ENCODE peak calls at places on chromosomes 1 and 21, in five cellular contexts. T is GM23338; N is pancreas; H is AG04450; P is CD4-positive, alpha-beta T cell. G is an unnamed sample.
A peak's percentile ranks its signal among the peaks of the same experiment; 100 is the strongest.

GRCh38 chr1:156195853-156196252 is 1.9 kb downstream of the SLC25A44 start:
- DNase-seq in N (no peak), T (no peak), P (no peak), H (no peak), G (no peak)

GRCh38 chr1:32998009-32998555 is 33.5 kb upstream of the RNF19B start:
- DNase-seq in H (no peak), P (no peak), T (no peak), N (no peak), G (no peak)

GRCh38 chr1:155083865-155084721 is 5.5 kb downstream of the EFNA3 start:
- DNase-seq in H (no peak), P (no peak), N (peak; percentile 77), T (no peak), G (no peak)

GRCh38 chr21:17542371-17542992 is 29.6 kb downstream of the CXADR start:
- DNase-seq in T (no peak), H (no peak), P (no peak), N (no peak), G (no peak)

GRCh38 chr21:44086636-44087425 is 20.4 kb upstream of the PWP2 start:
- DNase-seq in N (no peak), P (no peak), H (no peak), T (no peak), G (no peak)

GRCh38 chr1:54173681-54174080 is 20.9 kb upstream of the CDCP2 start:
- DNase-seq in H (no peak), T (no peak), N (no peak), P (no peak), G (no peak)

GRCh38 chr1:54572236-54572850 is 24.3 kb downstream of the ACOT11 start:
- DNase-seq in H (no peak), P (no peak), T (peak; percentile 29), N (no peak), G (no peak)

GRCh38 chr1:168079761-168080160 is 57.0 kb downstream of the GPR161 start:
- DNase-seq in N (no peak), T (no peak), H (no peak), P (no peak), G (no peak)

GRCh38 chr1:192157067-192157466 is 1.2 kb upstream of the RGS18 start:
- DNase-seq in T (no peak), H (no peak), P (no peak), N (no peak), G (no peak)

GRCh38 chr1:85473390-85473789 is 8.4 kb upstream of the DDAH1 start:
- DNase-seq in T (no peak), P (no peak), H (no peak), N (no peak), G (no peak)

GRCh38 chr1:67431156-67431765 is 1.1 kb upstream of the SERBP1 start:
- DNase-seq in N (no peak), P (no peak), T (no peak), H (no peak), G (no peak)

GRCh38 chr1:4529579-4530445 is 124.6 kb upstream of the AJAP1 start:
- DNase-seq in H (no peak), N (no peak), P (no peak), T (no peak), G (no peak)

GRCh38 chr1:212656730-212657129 is 42.9 kb downstream of the BATF3 start:
- DNase-seq in H (no peak), P (no peak), N (no peak), T (no peak), G (no peak)

GRCh38 chr1:29259802-29260441 is 23.6 kb downstream of the PTPRU start:
- DNase-seq in P (peak; percentile 15), H (no peak), N (peak; percentile 82), T (peak; percentile 84), G (no peak)

GRCh38 chr1:238329671-238330070 is 438.9 kb upstream of the ZP4 start:
- DNase-seq in T (no peak), P (no peak), N (no peak), H (no peak), G (no peak)

GRCh38 chr1:179021873-179022272 is 3.8 kb upstream of the FAM20B start:
- DNase-seq in H (no peak), P (no peak), N (no peak), T (no peak), G (no peak)

GRCh38 chr1:166159656-166160055 is 7.1 kb downstream of the FAM78B start:
- DNase-seq in T (no peak), P (no peak), N (no peak), H (no peak), G (no peak)

GRCh38 chr1:32539584-32540571 is 651 bp downstream of the ZBTB8A start:
- DNase-seq in T (peak; percentile 72), H (no peak), N (peak; percentile 57), P (no peak), G (no peak)

GRCh38 chr1:183731151-183731550 is 73.8 kb upstream of the RGL1 start:
- DNase-seq in P (no peak), H (no peak), N (no peak), T (no peak), G (no peak)

GRCh38 chr1:31793586-31794285 is 22.1 kb downstream of the SPOCD1 start:
- DNase-seq in P (no peak), T (no peak), N (peak; percentile 40), H (no peak), G (no peak)

GRCh38 chr21:35014302-35015044 is 34.6 kb downstream of the RUNX1 start:
- DNase-seq in N (no peak), T (no peak), P (no peak), H (no peak), G (no peak)

GRCh38 chr1:42167611-42168396 is 3.3 kb upstream of the GUCA2A start:
- DNase-seq in H (no peak), N (no peak), T (peak; percentile 45), P (no peak), G (no peak)

GRCh38 chr1:203049077-203049476 is 22.8 kb downstream of the PPFIA4 start:
- DNase-seq in N (no peak), P (no peak), H (no peak), T (no peak), G (no peak)

GRCh38 chr1:203049576-203050180 is 23.4 kb downstream of the PPFIA4 start:
- DNase-seq in H (no peak), P (no peak), T (no peak), N (no peak), G (no peak)

GRCh38 chr1:203048086-203048485 is 21.8 kb downstream of the PPFIA4 start:
- DNase-seq in N (no peak), T (no peak), P (no peak), H (no peak), G (no peak)

GRCh38 chr1:203046984-203047630 is 20.8 kb downstream of the PPFIA4 start:
- DNase-seq in T (no peak), H (peak; percentile 41), P (no peak), N (no peak), G (no peak)

GRCh38 chr1:203048555-203049051 is 22.3 kb downstream of the PPFIA4 start:
- DNase-seq in T (peak; percentile 84), N (no peak), H (no peak), P (no peak), G (no peak)
- TF ChIP-seq CTCF in T (peak; percentile 25), N (no peak), H (no peak), P (no peak), G (no peak)

DNA sequence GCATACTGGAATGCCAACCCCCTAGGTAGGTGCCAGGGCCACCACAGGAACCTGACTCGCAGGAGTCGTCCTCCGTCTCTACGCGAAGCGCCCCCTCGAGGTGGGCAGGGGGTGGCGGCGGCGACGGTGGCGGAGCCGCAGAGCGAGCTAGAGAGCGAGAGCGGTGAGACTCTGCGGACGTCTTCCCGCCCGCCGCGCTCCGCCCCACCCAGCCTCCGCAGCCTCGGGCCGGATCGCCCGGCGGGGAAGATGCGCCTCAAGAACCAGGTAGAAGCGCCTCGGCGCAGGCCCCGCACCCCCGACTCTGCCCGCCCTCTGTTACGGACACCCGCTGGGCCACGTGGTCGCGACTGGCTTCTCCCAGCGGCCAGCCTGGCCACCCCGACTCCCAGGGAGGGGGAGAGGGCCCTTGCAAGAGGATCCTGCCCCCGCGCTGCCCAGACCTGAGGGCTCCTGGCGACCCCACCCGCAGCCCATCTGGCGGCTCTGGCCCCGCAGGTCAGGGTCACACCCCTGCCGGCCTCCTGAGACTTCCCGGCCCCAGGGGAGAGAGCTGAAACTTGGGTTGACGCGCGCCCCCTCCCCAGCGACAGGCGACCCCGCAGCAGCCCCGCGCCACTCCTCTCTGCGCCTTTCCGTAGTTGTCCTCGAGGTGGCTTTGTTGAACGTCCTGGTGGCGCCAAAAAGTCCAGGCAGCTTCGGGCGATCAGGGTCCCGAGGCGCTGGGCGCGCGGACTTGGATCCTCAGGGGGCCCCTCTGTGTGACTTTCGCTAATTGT is 24.4 kb upstream of the AGBL4 start:
- DNase-seq in P (no peak), T (peak; percentile 86), N (peak; percentile 74), H (no peak), G (no peak)
- TF ChIP-seq CTCF in P (no peak), T (peak; percentile 81), N (no peak), H (no peak), G (no peak)

GRCh38 chr1:171983584-171983983 is 142.3 kb downstream of the DNM3 start:
- DNase-seq in T (no peak), H (no peak), P (no peak), N (no peak), G (no peak)
- TF ChIP-seq CTCF in T (peak; percentile 53), H (peak; percentile 43), P (no peak), N (no peak), G (no peak)

GRCh38 chr1:240294566-240294965 is 202.9 kb downstream of the FMN2 start:
- DNase-seq in P (no peak), H (no peak), T (peak; percentile 79), N (no peak), G (no peak)
- TF ChIP-seq CTCF in P (no peak), H (peak; percentile 55), T (peak; percentile 49), N (no peak), G (no peak)

GRCh38 chr1:185984113-185984836 is 250.1 kb downstream of the HMCN1 start:
- DNase-seq in N (no peak), H (no peak), P (no peak), T (no peak), G (no peak)

GRCh38 chr1:185991266-185991665 is 257.1 kb downstream of the HMCN1 start:
- DNase-seq in N (no peak), P (no peak), H (no peak), T (no peak), G (no peak)

DNA sequence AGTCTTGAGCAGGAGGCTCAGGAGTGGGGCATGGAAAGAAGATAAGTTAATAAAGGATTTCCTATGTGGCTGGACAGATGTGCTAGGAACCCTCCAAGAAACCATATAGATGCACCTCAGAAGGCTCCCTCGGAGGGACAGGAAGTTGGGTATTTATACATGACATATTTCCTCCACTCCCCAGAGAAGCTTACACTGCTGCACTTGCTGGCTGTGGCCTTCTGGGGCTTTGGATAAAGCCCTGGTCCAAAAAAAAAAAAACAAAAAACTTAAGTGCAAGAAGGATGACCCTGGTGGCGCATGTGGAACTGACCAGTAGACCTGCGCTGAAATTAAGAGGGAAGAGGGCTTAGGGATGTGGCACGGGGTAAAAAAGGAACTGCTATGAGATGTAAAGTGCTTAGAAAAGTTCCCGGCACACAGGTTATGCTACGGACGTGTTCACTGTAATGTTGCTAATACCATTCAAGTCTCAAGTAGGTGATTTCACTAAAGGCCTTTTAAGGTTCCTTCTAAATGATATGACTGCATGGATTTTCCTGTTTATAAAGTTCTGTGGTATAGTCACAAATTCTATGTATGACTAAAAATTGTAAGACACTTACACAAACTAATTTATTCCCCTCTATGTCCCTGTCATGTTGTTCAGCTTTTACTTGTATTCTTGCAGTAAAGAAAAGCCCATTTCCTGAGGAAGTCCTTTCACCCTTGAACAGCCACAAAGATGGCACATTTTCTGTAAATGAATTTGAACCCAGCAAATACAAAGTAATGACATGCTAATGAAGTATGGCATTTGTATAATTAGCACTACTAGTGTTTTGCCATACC is 253.6 kb downstream of the HMCN1 start:
- DNase-seq in N (no peak), H (no peak), T (no peak), P (no peak), G (no peak)
- TF ChIP-seq CTCF in N (no peak), H (no peak), T (no peak), P (no peak), G (no peak)

GRCh38 chr1:23554481-23555224 is 4.6 kb downstream of the ID3 start:
- DNase-seq in H (no peak), T (peak; percentile 91), P (peak; percentile 84), N (peak; percentile 93), G (no peak)
- TF ChIP-seq CTCF in H (peak; percentile 33), T (peak; percentile 20), P (peak; percentile 25), N (no peak), G (peak; percentile 18)

G was measured in thoracic aorta.